ENCODE peak calls at places on chromosome 13, in nine cellular contexts. N is breast epithelium; O is activated B cell treated with CpG ODN at 0.5 μM for 24 hours; V is anterior cingulate cortex; K is GM04504; L is lower leg skin; D is activated naive CD4-positive, alpha-beta T cell treated with anti-CD3 and anti-CD28 coated beads for 36 hours; W is left cardiac atrium; R is sciatic nerve. Y is an unnamed sample.
A peak's percentile ranks its signal among the peaks of the same experiment; 100 is the strongest.

GRCh38 chr13:76825415-76825814 is 60.8 kb downstream of the KCTD12 start:
- DNase-seq in V (no peak), D (no peak), K (no peak), N (no peak), R (no peak), W (no peak), O (no peak), L (no peak), Y (peak; percentile 40)

GRCh38 chr13:111929036-111929616 is 137.8 kb upstream of the SOX1 start:
- DNase-seq in W (no peak), K (no peak), L (peak; percentile 49), R (peak; percentile 27), D (no peak), O (no peak), N (no peak), V (no peak), Y (no peak)

GRCh38 chr13:46640843-46641242 is 87.9 kb downstream of the LRCH1 start:
- DNase-seq in W (no peak), K (no peak), V (no peak), L (no peak), D (no peak), O (no peak), R (no peak), N (no peak), Y (no peak)

GRCh38 chr13:24215732-24216131 is 55.2 kb downstream of the SPATA13 start:
- DNase-seq in K (peak; percentile 32), L (no peak), V (peak; percentile 39), R (no peak), N (peak; percentile 62), O (no peak), W (peak; percentile 57), D (no peak), Y (peak; percentile 29)

GRCh38 chr13:27997904-27998522 is 9.5 kb upstream of the URAD start:
- DNase-seq in L (peak; percentile 68), W (peak; percentile 55), R (no peak), K (no peak), D (peak; percentile 71), O (no peak), N (no peak), V (no peak), Y (peak; percentile 79)

GRCh38 chr13:40221460-40222201 is 444.8 kb downstream of the FOXO1 start:
- DNase-seq in O (no peak), R (no peak), L (no peak), N (no peak), D (peak; percentile 80), W (no peak), K (no peak), V (no peak), Y (no peak)

GRCh38 chr13:37090912-37091311 is 14.6 kb downstream of the CSNK1A1L start:
- DNase-seq in D (no peak), V (no peak), W (no peak), L (no peak), N (no peak), K (no peak), R (no peak), O (no peak), Y (no peak)

GRCh38 chr13:110055089-110055488 is 251.9 kb downstream of the COL4A1 start:
- DNase-seq in L (no peak), K (no peak), N (no peak), D (peak; percentile 27), W (no peak), R (no peak), O (no peak), V (no peak), Y (no peak)

GRCh38 chr13:80523134-80523533 is 182.2 kb upstream of the SPRY2 start:
- DNase-seq in O (no peak), V (no peak), R (no peak), K (no peak), W (no peak), L (no peak), N (no peak), D (no peak), Y (no peak)

GRCh38 chr13:25783480-25784081 is 268.2 kb downstream of the SHISA2 start:
- DNase-seq in W (no peak), N (no peak), V (no peak), L (no peak), D (no peak), K (no peak), O (no peak), R (no peak), Y (no peak)

GRCh38 chr13:67043901-67044300 is 186.2 kb downstream of the PCDH9 start:
- DNase-seq in O (no peak), W (no peak), R (no peak), K (no peak), L (no peak), N (no peak), D (no peak), V (no peak), Y (peak; percentile 66)

GRCh38 chr13:26968431-26969335 is 202.9 kb downstream of the USP12 start:
- DNase-seq in W (no peak), O (no peak), V (no peak), D (no peak), L (no peak), N (no peak), R (no peak), K (no peak), Y (peak; percentile 77)

GRCh38 chr13:31699650-31700049 is 39.7 kb upstream of the RXFP2 start:
- DNase-seq in N (no peak), W (no peak), L (no peak), R (no peak), O (no peak), D (no peak), V (no peak), K (no peak), Y (peak; percentile 59)

GRCh38 chr13:46179576-46180368 is 2.2 kb downstream of the LCP1 start:
- DNase-seq in K (no peak), V (no peak), W (peak; percentile 25), D (peak; percentile 87), L (peak; percentile 90), R (no peak), N (no peak), O (peak; percentile 48), Y (no peak)

GRCh38 chr13:100581030-100581429 is 7.6 kb downstream of the GGACT start:
- DNase-seq in O (no peak), D (no peak), K (no peak), L (no peak), V (no peak), W (no peak), R (no peak), N (no peak), Y (no peak)

GRCh38 chr13:20973886-20974285 is 71.3 kb upstream of the XPO4 start:
- DNase-seq in N (no peak), V (no peak), O (no peak), K (no peak), D (no peak), L (no peak), W (no peak), R (no peak), Y (no peak)

GRCh38 chr13:112716461-112716820 is 26.6 kb downstream of the ATP11A start:
- DNase-seq in K (no peak), D (no peak), O (no peak), R (peak; percentile 57), W (no peak), N (no peak), L (no peak), V (no peak), Y (no peak)

GRCh38 chr13:113886561-113887112 is 22.8 kb upstream of the GAS6 start:
- DNase-seq in R (no peak), W (no peak), V (no peak), L (no peak), D (no peak), O (no peak), K (no peak), N (no peak), Y (no peak)

GRCh38 chr13:112990783-112991182 is 21.8 kb downstream of the MCF2L start:
- DNase-seq in N (peak; percentile 84), K (no peak), R (no peak), L (no peak), V (no peak), D (no peak), O (no peak), W (no peak), Y (no peak)

Y was measured in NCI-H82.